ENCODE peak calls at places on chromosomes 7 and 10, in nine cellular contexts. E is uterus; U is HCT116; O is OCI-LY7; P is stomach; Z is SK-N-SH; G is CD4-positive, alpha-beta memory T cell; W is GM23338; M is AG04450. S is an unnamed sample.

GRCh38 chr7:36188266-36188665 is 35.2 kb downstream of the EEPD1 start:
- DNase-seq in E (no peak), U (no peak), O (no peak), P (no peak), Z (no peak), G (no peak), W (no peak), M (no peak), S (no peak)

GRCh38 chr7:137440434-137440830 is 96.9 kb upstream of the PTN start:
- DNase-seq in E (no peak), U (no peak), O (no peak), P (no peak), Z (no peak), G (no peak), W (no peak), M (no peak), S (no peak)

GRCh38 chr10:24553051-24553612 is 170.6 kb downstream of the ARHGAP21 start:
- DNase-seq in E (no peak), U (no peak), O (no peak), P (no peak), Z (no peak), G (no peak), W (no peak), M (no peak), S (no peak)

GRCh38 chr7:98911936-98912335 is 33.6 kb downstream of the TRRAP start:
- DNase-seq in E (no peak), U (no peak), O (no peak), P (peak), Z (no peak), G (no peak), W (no peak), M (no peak), S (no peak)

GRCh38 chr10:124025638-124026336 is 67.6 kb downstream of the CHST15 start:
- DNase-seq in E (no peak), U (peak), O (peak), P (peak), Z (peak), G (no peak), W (peak), M (no peak), S (no peak)

GRCh38 chr7:158183431-158183830 is 404.2 kb downstream of the PTPRN2 start:
- DNase-seq in E (no peak), U (no peak), O (no peak), P (no peak), Z (no peak), G (no peak), W (no peak), M (no peak), S (no peak)

GRCh38 chr10:14451341-14451740 is 120.6 kb upstream of the FRMD4A start:
- DNase-seq in E (no peak), U (no peak), O (no peak), P (no peak), Z (no peak), G (no peak), W (no peak), M (no peak), S (no peak)

GRCh38 chr7:7761974-7762769 is 43.8 kb upstream of the RPA3 start:
- DNase-seq in E (no peak), U (no peak), O (peak), P (no peak), Z (no peak), G (peak), W (no peak), M (no peak), S (no peak)

GRCh38 chr7:155206286-155207020 is 91.2 kb upstream of the INSIG1 start:
- DNase-seq in E (peak), U (no peak), O (peak), P (peak), Z (no peak), G (peak), W (no peak), M (peak), S (peak)

GRCh38 chr7:138465046-138465445 is 5.0 kb downstream of the TRIM24 start:
- DNase-seq in E (no peak), U (no peak), O (no peak), P (no peak), Z (no peak), G (no peak), W (no peak), M (no peak), S (no peak)

GRCh38 chr7:152664636-152665035 is 11.3 kb downstream of the XRCC2 start:
- DNase-seq in E (no peak), U (no peak), O (no peak), P (peak), Z (no peak), G (no peak), W (no peak), M (no peak), S (no peak)

GRCh38 chr7:79434098-79434497 is 19.4 kb downstream of the MAGI2 start:
- DNase-seq in E (no peak), U (no peak), O (no peak), P (no peak), Z (no peak), G (no peak), W (no peak), M (peak), S (no peak)

GRCh38 chr7:45689011-45689796 is 115.0 kb downstream of the ADCY1 start:
- DNase-seq in E (no peak), U (no peak), O (no peak), P (no peak), Z (no peak), G (no peak), W (no peak), M (peak), S (peak)

GRCh38 chr10:124152781-124153600 is 59.6 kb upstream of the CHST15 start:
- DNase-seq in E (no peak), U (peak), O (peak), P (peak), Z (peak), G (peak), W (peak), M (peak), S (peak)

GRCh38 chr10:60208676-60209269 is 180.9 kb downstream of the ANK3 start:
- DNase-seq in E (no peak), U (peak), O (peak), P (no peak), Z (peak), G (no peak), W (peak), M (peak), S (no peak)

GRCh38 chr10:11225935-11226334 is 208.3 kb downstream of the CELF2 start:
- DNase-seq in E (no peak), U (no peak), O (no peak), P (no peak), Z (no peak), G (peak), W (no peak), M (no peak), S (no peak)

GRCh38 chr7:39510738-39511372 is 55.3 kb upstream of the YAE1 start:
- DNase-seq in E (no peak), U (no peak), O (no peak), P (no peak), Z (no peak), G (no peak), W (no peak), M (no peak), S (no peak)

GRCh38 chr10:78255796-78256638 is 222.4 kb downstream of the RPS24 start:
- DNase-seq in E (peak), U (peak), O (no peak), P (peak), Z (no peak), G (no peak), W (no peak), M (peak), S (peak)

GRCh38 chr10:80924063-80924952 is 386.6 kb downstream of the SH2D4B start:
- DNase-seq in E (no peak), U (peak), O (peak), P (peak), Z (peak), G (no peak), W (peak), M (no peak), S (no peak)

GRCh38 chr10:6973904-6974303 is 393.8 kb upstream of the PRKCQ start:
- DNase-seq in E (no peak), U (no peak), O (no peak), P (no peak), Z (no peak), G (peak), W (no peak), M (no peak), S (no peak)

GRCh38 chr10:12513775-12514663 is 164.7 kb downstream of the CAMK1D start:
- DNase-seq in E (no peak), U (no peak), O (no peak), P (no peak), Z (peak), G (no peak), W (no peak), M (no peak), S (peak)

GRCh38 chr7:468681-469590 is 50.7 kb downstream of the PDGFA start:
- DNase-seq in E (peak), U (no peak), O (no peak), P (peak), Z (no peak), G (no peak), W (no peak), M (no peak), S (no peak)

GRCh38 chr7:109044691-109045090 is 475.0 kb downstream of the DNAJB9 start:
- DNase-seq in E (no peak), U (no peak), O (no peak), P (no peak), Z (no peak), G (no peak), W (no peak), M (no peak), S (no peak)

GRCh38 chr10:17435898-17436297 is 18.5 kb downstream of the ST8SIA6 start:
- DNase-seq in E (no peak), U (no peak), O (no peak), P (no peak), Z (no peak), G (no peak), W (no peak), M (no peak), S (no peak)

GRCh38 chr10:80137926-80138325 is 5.4 kb downstream of the PLAC9 start:
- DNase-seq in E (no peak), U (no peak), O (no peak), P (no peak), Z (no peak), G (no peak), W (no peak), M (no peak), S (peak)

GRCh38 chr10:27285093-27285492 is 44.5 kb upstream of the ACBD5 start:
- DNase-seq in E (no peak), U (peak), O (peak), P (no peak), Z (no peak), G (peak), W (peak), M (no peak), S (no peak)

GRCh38 chr10:107280293-107280692 is 115.8 kb upstream of the SORCS1 start:
- DNase-seq in E (no peak), U (no peak), O (no peak), P (no peak), Z (no peak), G (no peak), W (no peak), M (no peak), S (no peak)

GRCh38 chr7:150784120-150784736 is 15.9 kb downstream of the TMEM176B start:
- DNase-seq in E (no peak), U (no peak), O (no peak), P (peak), Z (no peak), G (no peak), W (no peak), M (no peak), S (peak)

GRCh38 chr10:101358706-101359300 is 4.8 kb downstream of the BTRC start:
- DNase-seq in E (no peak), U (no peak), O (no peak), P (no peak), Z (no peak), G (no peak), W (no peak), M (peak), S (no peak)

GRCh38 chr7:114784756-114785155 is 137.1 kb upstream of the MDFIC start:
- DNase-seq in E (no peak), U (no peak), O (no peak), P (no peak), Z (no peak), G (no peak), W (no peak), M (no peak), S (no peak)

GRCh38 chr10:4829954-4830353 is 3.9 kb downstream of the AKR1E2 start:
- DNase-seq in E (no peak), U (no peak), O (no peak), P (no peak), Z (no peak), G (no peak), W (no peak), M (no peak), S (no peak)

GRCh38 chr7:27173412-27174076 is 576 bp downstream of the HOXA10 start:
- DNase-seq in E (peak), U (no peak), O (no peak), P (peak), Z (peak), G (no peak), W (peak), M (no peak), S (no peak)

GRCh38 chr10:29417324-29417723 is 128.5 kb downstream of the LYZL1 start:
- DNase-seq in E (no peak), U (no peak), O (no peak), P (no peak), Z (no peak), G (no peak), W (no peak), M (no peak), S (no peak)

GRCh38 chr10:29415876-29416275 is 127.0 kb downstream of the LYZL1 start:
- DNase-seq in E (no peak), U (no peak), O (no peak), P (no peak), Z (no peak), G (no peak), W (no peak), M (no peak), S (no peak)

GRCh38 chr10:29412452-29413004 is 123.7 kb downstream of the LYZL1 start:
- DNase-seq in E (no peak), U (no peak), O (no peak), P (no peak), Z (no peak), G (no peak), W (no peak), M (no peak), S (no peak)

GRCh38 chr10:29411666-29412335 is 122.9 kb downstream of the LYZL1 start:
- DNase-seq in E (no peak), U (no peak), O (no peak), P (no peak), Z (no peak), G (no peak), W (no peak), M (no peak), S (no peak)

DNA sequence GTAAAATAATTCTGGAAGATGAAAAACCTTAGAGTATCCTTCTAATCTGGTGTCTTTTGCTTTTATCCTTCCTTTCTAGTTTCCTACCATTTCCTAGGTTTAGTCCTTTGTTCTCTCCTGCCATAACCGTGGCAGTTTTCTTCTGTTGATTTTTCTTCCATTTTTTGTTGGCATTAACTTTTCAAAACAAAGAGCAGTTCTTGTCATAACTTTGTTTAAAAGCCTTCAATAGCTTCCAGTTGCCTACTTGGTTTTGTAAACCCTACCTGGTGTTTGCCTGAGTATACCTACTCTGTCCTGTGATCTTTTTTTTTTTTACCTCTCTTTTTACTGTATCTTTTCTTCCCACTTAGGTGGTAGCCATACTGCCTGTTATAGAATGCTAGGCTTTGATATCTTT is 125.6 kb downstream of the LYZL1 start:
- DNase-seq in E (no peak), U (no peak), O (no peak), P (no peak), Z (no peak), G (no peak), W (no peak), M (no peak), S (no peak)
- H3K27ac ChIP-seq in E (no peak), U (no peak), O (no peak), P (no peak), Z (no peak), G (no peak), W (no peak), M (no peak), S (no peak)

DNA sequence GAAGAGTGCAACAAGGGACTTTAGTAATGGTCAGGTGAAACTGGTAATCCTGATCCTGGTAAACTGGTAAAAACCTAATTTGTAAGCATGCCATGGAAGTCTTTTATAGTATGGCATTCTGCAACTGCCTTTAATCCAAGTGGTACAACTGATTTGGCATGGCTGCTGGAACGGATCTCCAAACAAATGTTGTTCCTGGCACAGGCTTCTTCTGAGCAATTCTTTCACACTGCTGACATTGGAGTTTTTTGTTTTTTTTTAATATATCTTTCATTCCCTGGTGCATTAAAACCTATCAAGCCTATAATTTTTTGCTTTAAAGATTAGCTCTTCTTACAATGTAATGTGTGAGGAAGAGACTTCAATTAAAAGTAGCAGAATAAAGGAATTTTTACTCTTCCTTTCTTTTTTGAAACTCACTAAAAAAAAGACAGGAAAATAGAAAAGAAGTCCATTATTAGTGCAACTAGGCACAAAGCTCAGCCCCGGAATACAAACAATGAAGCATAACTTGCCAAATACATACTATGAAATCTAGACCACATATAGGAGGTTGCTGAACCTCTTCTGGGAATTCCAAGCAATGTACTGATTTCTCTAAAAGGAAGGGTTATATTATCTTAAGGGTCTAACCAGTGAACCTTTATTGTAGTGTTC is 79.3 kb upstream of the OIT3 start:
- DNase-seq in E (no peak), U (no peak), O (no peak), P (no peak), Z (no peak), G (no peak), W (no peak), M (no peak), S (no peak)
- H3K27ac ChIP-seq in E (no peak), U (no peak), O (no peak), P (no peak), Z (no peak), G (no peak), W (peak), M (no peak), S (no peak)

DNA sequence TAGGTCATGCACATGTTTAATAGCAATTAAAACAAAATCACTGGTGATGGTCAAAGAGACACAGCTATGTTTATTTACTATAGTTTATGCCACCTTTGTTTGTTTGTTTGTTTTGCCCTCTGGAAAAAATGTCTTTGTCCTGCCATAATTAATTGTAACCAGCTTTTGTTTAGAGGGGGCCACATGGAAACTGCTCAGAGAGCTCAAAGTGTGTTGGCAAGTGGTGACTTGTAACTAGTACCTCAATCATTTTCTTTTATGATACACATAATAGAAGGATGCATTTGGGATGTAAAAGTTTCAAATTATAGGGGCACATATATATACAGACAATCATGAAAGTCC is 40.2 kb downstream of the GRK5 start:
- DNase-seq in E (no peak), U (no peak), O (no peak), P (no peak), Z (no peak), G (no peak), W (no peak), M (no peak), S (no peak)
- H3K27ac ChIP-seq in E (peak), U (no peak), O (no peak), P (peak), Z (peak), G (no peak), W (no peak), M (peak), S (peak)

DNA sequence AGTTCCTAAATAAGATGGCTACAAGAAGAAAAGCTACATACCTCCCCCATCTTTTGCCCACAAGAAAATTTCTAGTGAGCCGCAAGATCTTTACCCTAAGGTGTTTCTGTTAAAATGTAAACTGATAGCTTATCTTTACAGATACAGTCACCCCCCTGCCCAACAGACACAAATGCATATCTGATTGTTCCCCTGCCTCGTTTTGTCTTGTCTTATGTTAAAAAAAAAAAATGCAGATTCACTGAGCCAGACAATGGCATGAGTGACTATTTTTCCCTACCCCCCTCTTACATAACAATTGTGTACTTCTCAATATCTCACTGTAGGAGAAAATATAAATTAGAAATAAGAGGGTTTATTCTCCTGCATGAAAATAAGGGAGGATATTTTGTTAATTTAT is 8.5 kb downstream of the ZNF138 start:
- DNase-seq in E (no peak), U (no peak), O (no peak), P (no peak), Z (no peak), G (no peak), W (peak), M (no peak), S (no peak)
- H3K27ac ChIP-seq in E (no peak), U (no peak), O (no peak), P (no peak), Z (no peak), G (no peak), W (peak), M (no peak), S (no peak)